ENCODE peak calls at places on chromosomes 12 and 14, in nine cellular contexts. P is PC-3, V is tibial artery, K is prostate gland, J is A549, G is gastrocnemius medialis, L is psoas muscle, N is lung, C is IMR-90. H is an unnamed sample. For H3K4me1 and H3K9me3, the result is how much of the 10 kb centered on the place peaks cover.

GRCh38 chr12:109645194-109645593 is 68.4 kb upstream of the FAM222A start:
- DNase-seq in L (no peak), V (no peak), J (no peak), G (no peak), C (no peak), N (no peak), K (no peak), P (no peak), H (no peak)

GRCh38 chr12:53600490-53601295 is 25.5 kb downstream of the ATF7 start:
- DNase-seq in L (no peak), C (no peak), K (no peak), P (no peak), J (no peak), V (no peak), N (no peak), G (no peak), H (no peak)

GRCh38 chr14:68211886-68212285 is 392.3 kb downstream of the RAD51B start:
- DNase-seq in L (no peak), C (no peak), P (no peak), K (no peak), N (no peak), G (no peak), V (no peak), J (no peak), H (no peak)

GRCh38 chr14:32190713-32191112 is 11.1 kb upstream of the RNU6-7 start:
- DNase-seq in P (no peak), C (no peak), L (no peak), N (no peak), G (no peak), J (peak), V (no peak), K (no peak), H (no peak)

GRCh38 chr12:47378222-47378582 is 298.4 kb upstream of the AMIGO2 start:
- DNase-seq in K (no peak), G (no peak), C (peak), V (no peak), L (no peak), J (peak), P (no peak), N (no peak), H (no peak)

GRCh38 chr12:2083561-2083960 is 30.8 kb downstream of the CACNA1C start:
- DNase-seq in K (peak), P (peak), V (no peak), L (no peak), C (no peak), J (no peak), N (no peak), G (no peak), H (no peak)

GRCh38 chr12:20011200-20011599 is 357.1 kb upstream of the PDE3A start:
- DNase-seq in P (no peak), N (peak), K (peak), J (peak), V (no peak), L (no peak), C (no peak), G (no peak), H (no peak)

GRCh38 chr12:125689576-125690410 is 624.6 kb downstream of the AACS start:
- DNase-seq in C (no peak), N (no peak), V (no peak), G (no peak), L (no peak), P (no peak), K (no peak), J (no peak), H (no peak)

GRCh38 chr14:31449971-31450610 is 7.2 kb downstream of the DTD2 start:
- DNase-seq in J (peak), V (no peak), L (no peak), C (peak), K (no peak), N (no peak), G (no peak), P (peak), H (no peak)

GRCh38 chr12:19771858-19772257 is 332.6 kb downstream of the AEBP2 start:
- DNase-seq in P (no peak), L (no peak), C (peak), J (no peak), N (no peak), G (no peak), V (no peak), K (no peak), H (no peak)

GRCh38 chr12:56941299-56942017 is 7.2 kb upstream of the SDR9C7 start:
- DNase-seq in L (no peak), K (peak), G (no peak), P (peak), N (no peak), J (peak), V (no peak), C (peak), H (no peak)

GRCh38 chr12:75938189-75938588 is 93.4 kb downstream of the PHLDA1 start:
- DNase-seq in L (no peak), K (no peak), N (no peak), J (no peak), P (no peak), C (no peak), V (no peak), G (no peak), H (no peak)

GRCh38 chr14:105865266-105865903 is 339.0 kb downstream of the TMEM121 start:
- DNase-seq in K (no peak), G (no peak), N (no peak), V (no peak), J (no peak), C (no peak), L (no peak), P (no peak), H (no peak)

GRCh38 chr12:116591608-116592115 is 32.5 kb downstream of the MAP1LC3B2 start:
- DNase-seq in K (no peak), V (no peak), C (peak), P (no peak), N (no peak), J (no peak), L (no peak), G (no peak), H (no peak)

GRCh38 chr12:120710805-120711296 is 593 bp downstream of the UNC119B start:
- DNase-seq in N (no peak), P (no peak), C (no peak), L (peak), V (no peak), J (no peak), K (no peak), G (no peak), H (no peak)

GRCh38 chr14:102998393-102998792 is 59.0 kb downstream of the CDC42BPB start:
- DNase-seq in G (no peak), J (no peak), C (peak), K (no peak), L (peak), P (peak), N (no peak), V (no peak), H (no peak)

GRCh38 chr14:102293784-102294183 is 11.2 kb downstream of the MOK start:
- DNase-seq in G (no peak), V (no peak), N (no peak), L (no peak), P (peak), K (no peak), C (peak), J (no peak), H (no peak)

GRCh38 chr12:108807996-108808725 is 49.2 kb downstream of the SSH1 start:
- DNase-seq in V (no peak), P (no peak), G (no peak), J (no peak), L (no peak), N (no peak), C (no peak), K (no peak), H (no peak)

GRCh38 chr12:110813298-110813697 is 33.5 kb upstream of the CCDC63 start:
- DNase-seq in P (no peak), V (no peak), J (no peak), K (no peak), N (no peak), G (no peak), C (no peak), L (no peak), H (no peak)

GRCh38 chr12:49416892-49417291 is 49.6 kb downstream of the SPATS2 start:
- DNase-seq in K (no peak), P (no peak), C (no peak), G (no peak), N (no peak), V (no peak), J (no peak), L (no peak), H (no peak)

GRCh38 chr12:49414364-49414763 is 47.1 kb downstream of the SPATS2 start:
- DNase-seq in L (no peak), K (no peak), N (no peak), P (no peak), J (no peak), V (no peak), G (no peak), C (no peak), H (no peak)

GRCh38 chr12:49413796-49414195 is 46.5 kb downstream of the SPATS2 start:
- DNase-seq in V (no peak), N (no peak), L (no peak), K (no peak), C (peak), G (no peak), P (peak), J (no peak), H (no peak)

GRCh38 chr12:49417558-49417957 is 50.3 kb downstream of the SPATS2 start:
- DNase-seq in L (no peak), J (no peak), P (no peak), G (no peak), K (no peak), C (no peak), V (no peak), N (no peak), H (no peak)

DNA sequence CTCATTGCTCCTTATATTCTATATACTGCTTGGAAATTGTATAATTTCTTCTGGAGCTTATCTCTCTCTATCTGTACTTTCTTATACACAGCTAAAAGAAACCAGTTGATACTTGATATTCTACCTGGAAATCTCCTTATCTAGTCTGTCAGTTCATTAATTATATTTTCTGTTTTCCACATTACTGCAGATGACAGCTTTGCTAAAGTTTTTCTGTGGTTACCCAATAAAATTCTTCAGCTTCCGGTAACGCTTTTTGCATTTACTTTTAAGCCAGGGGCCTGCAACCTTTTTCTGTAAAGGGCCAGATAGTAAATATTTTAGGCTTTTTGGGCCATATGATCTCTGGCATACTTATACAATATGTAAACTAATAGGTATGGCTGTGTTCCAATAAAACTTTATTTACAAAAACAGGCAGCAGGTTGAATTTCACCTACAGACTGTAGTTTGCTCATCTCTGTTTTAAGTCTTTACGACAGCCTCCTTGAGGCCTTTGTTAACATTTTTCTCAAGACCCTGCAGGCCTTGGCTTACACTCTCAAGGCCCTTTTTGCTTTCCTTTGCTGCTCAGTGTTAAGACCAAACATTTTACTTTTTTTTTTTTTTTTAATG is 48.3 kb downstream of the SPATS2 start:
- DNase-seq in C (no peak), P (no peak), V (no peak), L (no peak), J (no peak), G (no peak), N (no peak), K (no peak), H (no peak)
- H3K4me1 ChIP-seq in C (under half), P (under half), V (under half), L (under half), J (half or more), G (under half), N (under half), K (under half), H (under half)

GRCh38 chr14:38207342-38207741 is 362 bp upstream of the SSTR1 start:
- DNase-seq in P (no peak), K (no peak), L (no peak), C (no peak), N (no peak), G (no peak), V (no peak), J (no peak), H (no peak)

GRCh38 chr14:38207830-38208815 is at the start of gene SSTR1:
- DNase-seq in G (no peak), J (no peak), K (no peak), L (peak), C (no peak), N (no peak), V (no peak), P (no peak), H (no peak)

GRCh38 chr14:38205414-38205813 is 2.3 kb upstream of the SSTR1 start:
- DNase-seq in N (no peak), L (no peak), V (no peak), G (no peak), K (no peak), C (no peak), P (no peak), J (no peak), H (no peak)

GRCh38 chr14:38205949-38206665 is 1.6 kb upstream of the SSTR1 start:
- DNase-seq in C (no peak), G (no peak), N (no peak), L (no peak), K (no peak), V (no peak), J (no peak), P (no peak), H (no peak)

GRCh38 chr14:38206689-38207088 is 1.0 kb upstream of the SSTR1 start:
- DNase-seq in J (no peak), G (no peak), N (no peak), L (no peak), V (no peak), K (no peak), C (no peak), P (no peak), H (no peak)
- H3K9me3 ChIP-seq in J (under half), G (under half), N (under half), L (under half), V (under half), K (under half), C (under half), P (under half), H (under half)

GRCh38 chr12:31589896-31590729 is 823 bp downstream of the DENND5B start:
- DNase-seq in K (peak), L (peak), V (peak), C (peak), N (peak), P (peak), G (peak), J (peak), H (peak)

GRCh38 chr12:31588976-31589375 is 2.0 kb downstream of the DENND5B start:
- DNase-seq in C (no peak), P (peak), K (no peak), L (no peak), J (no peak), N (no peak), V (no peak), G (no peak), H (no peak)

GRCh38 chr12:31591308-31591901 is 469 bp upstream of the DENND5B start:
- DNase-seq in V (no peak), G (no peak), C (no peak), J (peak), L (no peak), P (peak), K (peak), N (no peak), H (peak)

GRCh38 chr12:31589582-31589895 is 1.4 kb downstream of the DENND5B start:
- DNase-seq in J (no peak), L (no peak), C (no peak), K (no peak), N (no peak), P (no peak), G (no peak), V (no peak), H (no peak)

GRCh38 chr12:31590730-31591307 is at the start of gene DENND5B:
- DNase-seq in V (peak), J (peak), K (peak), C (peak), N (peak), P (peak), L (peak), G (peak), H (peak)
- H3K27ac ChIP-seq in V (peak), J (peak), K (peak), C (peak), N (peak), P (peak), L (peak), G (peak), H (peak)

GRCh38 chr14:92033433-92033832 is 6.4 kb downstream of the TRIP11 start:
- DNase-seq in N (no peak), J (no peak), P (no peak), K (no peak), V (no peak), C (no peak), L (no peak), G (no peak), H (no peak)
- H3K4me1 ChIP-seq in N (under half), J (under half), P (under half), K (under half), V (under half), C (under half), L (under half), G (under half), H (under half)

DNA sequence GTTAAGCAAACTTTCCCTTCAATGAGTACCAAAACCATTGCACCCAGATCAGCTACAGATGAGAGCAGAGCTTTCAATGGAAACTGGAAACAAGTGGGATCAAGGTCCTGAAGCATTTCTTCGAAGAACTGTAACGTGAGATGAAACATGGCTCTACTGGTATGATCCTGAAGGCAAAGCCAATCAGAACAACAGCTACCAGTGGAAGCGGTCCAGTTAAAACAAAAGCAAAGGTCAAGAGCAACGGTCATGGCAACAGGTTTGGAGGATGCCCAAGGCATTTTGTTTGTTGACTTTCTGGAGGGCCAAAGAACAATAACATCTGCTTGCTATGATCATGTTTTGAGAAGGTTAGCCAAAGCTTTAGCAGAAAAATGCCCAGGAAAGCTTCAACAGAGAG is 137.9 kb upstream of the CPSF6 start:
- DNase-seq in C (no peak), K (no peak), J (peak), G (no peak), L (no peak), V (no peak), P (peak), N (peak), H (no peak)
- H3K9me3 ChIP-seq in C (under half), K (under half), J (under half), G (under half), L (under half), V (under half), P (under half), N (under half), H (under half)

DNA sequence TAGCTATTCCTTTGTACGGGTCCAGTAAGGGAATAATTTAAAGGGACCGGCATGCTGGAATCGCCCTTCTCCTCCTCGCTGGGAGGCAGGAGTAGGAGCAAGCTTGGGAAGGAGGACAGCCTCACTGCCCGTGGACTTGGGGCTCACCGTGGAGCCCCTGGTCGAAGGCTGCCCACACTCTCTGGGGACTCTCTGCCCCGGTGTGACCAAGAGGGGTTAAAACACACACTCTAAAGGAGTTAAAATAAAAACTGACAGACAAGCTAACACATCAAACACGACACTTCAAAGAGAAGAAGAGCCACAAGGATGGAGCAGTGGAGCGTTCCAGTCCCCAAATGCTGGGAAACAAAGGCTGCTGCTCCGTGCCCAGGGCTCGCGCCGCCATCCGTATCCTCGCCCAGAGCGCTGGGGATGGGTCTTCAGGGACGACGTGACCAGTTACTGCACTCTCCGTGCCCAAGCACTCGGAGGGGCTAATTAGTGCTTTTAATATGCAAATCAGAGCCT is 123.3 kb downstream of the PAPOLA start:
- DNase-seq in K (no peak), C (no peak), V (no peak), P (no peak), J (no peak), G (no peak), N (no peak), L (peak), H (no peak)
- H3K27ac ChIP-seq in K (no peak), C (no peak), V (no peak), P (no peak), J (no peak), G (no peak), N (no peak), L (no peak), H (no peak)

DNA sequence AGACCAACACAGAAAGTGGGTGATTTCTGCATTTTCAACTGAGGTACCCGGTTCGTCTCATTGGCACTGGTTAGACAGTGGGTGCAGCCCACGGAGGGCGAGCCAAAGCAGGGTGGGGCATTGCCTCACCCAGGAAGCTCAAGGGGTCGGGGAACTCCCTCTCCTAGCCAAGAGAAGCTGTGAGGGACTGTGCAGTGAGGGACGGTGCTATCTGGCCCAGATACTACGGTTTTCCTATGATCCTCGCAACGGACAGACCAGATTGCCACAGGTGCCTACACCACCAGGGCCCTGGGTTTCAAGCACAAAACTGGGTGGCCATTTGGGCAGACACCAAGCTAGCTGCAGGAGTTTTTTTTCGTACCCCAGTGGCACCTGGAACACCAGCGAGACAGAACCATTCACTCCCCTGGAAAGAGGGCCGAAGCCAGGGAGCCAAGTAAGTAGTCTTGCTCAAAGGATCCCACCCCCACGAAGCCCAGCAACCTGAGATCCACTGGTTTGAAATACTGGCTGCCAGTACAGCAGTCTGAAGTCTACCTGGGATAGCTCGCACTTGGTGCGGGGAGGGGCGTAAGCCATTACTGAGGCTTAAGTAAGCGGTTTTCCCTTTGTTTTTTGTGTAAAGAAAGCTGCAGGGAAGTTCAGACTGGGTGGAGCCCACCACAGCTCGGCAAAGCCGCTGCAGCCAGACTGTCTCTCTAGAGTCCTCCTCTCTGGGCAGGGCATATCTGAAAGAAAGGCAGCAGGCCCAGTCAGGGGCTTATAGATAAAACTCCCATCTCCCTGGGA is 25.5 kb upstream of the NAA30 start:
- DNase-seq in N (no peak), G (no peak), C (no peak), J (no peak), L (no peak), K (no peak), P (no peak), V (no peak), H (no peak)
- H3K4me1 ChIP-seq in N (under half), G (under half), C (under half), J (under half), L (under half), K (under half), P (under half), V (under half), H (under half)